ENCODE peak calls at places on chromosomes 1 and 21, in six cellular contexts. Q is foreskin keratinocyte; W is activated CD8-positive, alpha-beta T cell treated with anti-CD3 and anti-CD28 coated beads for 36 hours; T is neural crest cell; F is progenitor cell of endocrine pancreas; B is fibroblast of villous mesenchyme. I is an unnamed sample.

GRCh38 chr1:245353915-245354775 is 199.4 kb downstream of the KIF26B start:
- DNase-seq in B (no peak), T (no peak), W (peak; percentile 28), F (no peak), Q (no peak), I (no peak)

GRCh38 chr21:35635261-35635660 is 425.1 kb downstream of the SETD4 start:
- DNase-seq in T (no peak), F (no peak), Q (peak; percentile 87), B (peak; percentile 48), W (no peak), I (peak; percentile 88)

GRCh38 chr1:52707927-52708655 is 9.9 kb upstream of the COA7 start:
- DNase-seq in B (peak; percentile 83), Q (no peak), T (no peak), W (no peak), F (no peak), I (peak; percentile 92)

GRCh38 chr1:183022202-183023145 is 746 bp upstream of the LAMC1 start:
- DNase-seq in T (peak; percentile 17), F (peak; percentile 72), B (peak; percentile 98), Q (peak; percentile 87), W (peak; percentile 66), I (peak; percentile 99)

GRCh38 chr1:99496067-99496466 is 149.8 kb upstream of the PALMD start:
- DNase-seq in Q (peak; percentile 2), B (no peak), W (no peak), F (no peak), T (no peak), I (no peak)

GRCh38 chr1:212470059-212470458 is 37.3 kb downstream of the NENF start:
- DNase-seq in W (no peak), B (peak; percentile 96), F (no peak), T (no peak), Q (peak; percentile 84), I (peak; percentile 100)

GRCh38 chr1:112011231-112011630 is 21.8 kb upstream of the KCND3 start:
- DNase-seq in T (no peak), F (no peak), W (no peak), Q (peak; percentile 24), B (no peak), I (peak; percentile 67)

GRCh38 chr1:22132517-22133235 is 10.2 kb downstream of the WNT4 start:
- DNase-seq in T (no peak), B (no peak), W (no peak), Q (no peak), F (no peak), I (peak; percentile 66)

GRCh38 chr1:66330711-66331110 is 203.2 kb upstream of the SGIP1 start:
- DNase-seq in F (no peak), Q (no peak), T (no peak), W (no peak), B (peak; percentile 58), I (peak; percentile 26)

GRCh38 chr1:233295775-233296322 is 324 bp upstream of the PCNX2 start:
- DNase-seq in W (no peak), Q (no peak), F (no peak), B (peak; percentile 24), T (no peak), I (peak; percentile 57)

GRCh38 chr1:226186124-226187018 is at the start of gene ACBD3:
- DNase-seq in F (peak; percentile 71), Q (peak; percentile 46), W (peak; percentile 91), B (peak; percentile 89), T (peak; percentile 84), I (peak; percentile 80)

GRCh38 chr1:115400891-115401290 is 62.8 kb upstream of the NGF start:
- DNase-seq in T (no peak), F (no peak), Q (peak; percentile 39), B (no peak), W (no peak), I (no peak)

GRCh38 chr1:205711105-205712048 is 31.1 kb upstream of the SLC45A3 start:
- DNase-seq in F (peak; percentile 34), T (peak; percentile 71), B (peak; percentile 83), Q (peak; percentile 15), W (peak; percentile 83), I (peak; percentile 91)

GRCh38 chr1:228085287-228085926 is 2.9 kb downstream of the ARF1 start:
- DNase-seq in Q (no peak), W (no peak), T (no peak), B (peak; percentile 83), F (no peak), I (peak; percentile 92)

GRCh38 chr1:163664706-163665321 is 343.1 kb downstream of the NUF2 start:
- DNase-seq in T (no peak), W (no peak), Q (no peak), B (no peak), F (no peak), I (no peak)

GRCh38 chr1:153465728-153466625 is 5.5 kb upstream of the S100A7 start:
- DNase-seq in F (peak; percentile 42), Q (no peak), B (peak; percentile 26), W (peak; percentile 73), T (peak; percentile 67), I (peak; percentile 30)

GRCh38 chr1:204355913-204356312 is 3.8 kb downstream of the PLEKHA6 start:
- DNase-seq in T (no peak), B (no peak), F (no peak), W (no peak), Q (no peak), I (no peak)

GRCh38 chr1:222739929-222740328 is 2.9 kb downstream of the FAM177B start:
- DNase-seq in B (no peak), Q (no peak), W (no peak), F (no peak), T (no peak), I (no peak)

GRCh38 chr1:21490774-21491482 is 18.3 kb upstream of the ALPL start:
- DNase-seq in T (no peak), Q (no peak), W (peak; percentile 57), B (peak; percentile 39), F (no peak), I (peak; percentile 80)

GRCh38 chr1:150695561-150695960 is 1.4 kb downstream of the GOLPH3L start:
- DNase-seq in F (no peak), Q (peak; percentile 23), W (no peak), T (no peak), B (peak; percentile 11), I (no peak)

GRCh38 chr1:93552751-93553455 is 105.0 kb downstream of the FNBP1L start:
- DNase-seq in T (no peak), F (no peak), Q (peak; percentile 24), B (peak; percentile 41), W (no peak), I (peak; percentile 65)

GRCh38 chr1:157622471-157622870 is 24.6 kb upstream of the FCRL4 start:
- DNase-seq in W (no peak), B (no peak), T (no peak), F (no peak), Q (no peak), I (no peak)

GRCh38 chr1:157628773-157629172 is 30.9 kb upstream of the FCRL4 start:
- DNase-seq in Q (no peak), W (no peak), B (no peak), T (no peak), F (no peak), I (no peak)

GRCh38 chr1:157624471-157624870 is 26.6 kb upstream of the FCRL4 start:
- DNase-seq in T (no peak), B (no peak), W (no peak), Q (no peak), F (no peak), I (no peak)

GRCh38 chr1:157626099-157626498 is 28.2 kb upstream of the FCRL4 start:
- DNase-seq in T (no peak), B (no peak), F (no peak), Q (no peak), W (peak; percentile 65), I (no peak)
- TF ChIP-seq CTCF in T (no peak), B (no peak), F (peak; percentile 41), Q (peak; percentile 44), W (peak; percentile 47), I (no peak)

DNA sequence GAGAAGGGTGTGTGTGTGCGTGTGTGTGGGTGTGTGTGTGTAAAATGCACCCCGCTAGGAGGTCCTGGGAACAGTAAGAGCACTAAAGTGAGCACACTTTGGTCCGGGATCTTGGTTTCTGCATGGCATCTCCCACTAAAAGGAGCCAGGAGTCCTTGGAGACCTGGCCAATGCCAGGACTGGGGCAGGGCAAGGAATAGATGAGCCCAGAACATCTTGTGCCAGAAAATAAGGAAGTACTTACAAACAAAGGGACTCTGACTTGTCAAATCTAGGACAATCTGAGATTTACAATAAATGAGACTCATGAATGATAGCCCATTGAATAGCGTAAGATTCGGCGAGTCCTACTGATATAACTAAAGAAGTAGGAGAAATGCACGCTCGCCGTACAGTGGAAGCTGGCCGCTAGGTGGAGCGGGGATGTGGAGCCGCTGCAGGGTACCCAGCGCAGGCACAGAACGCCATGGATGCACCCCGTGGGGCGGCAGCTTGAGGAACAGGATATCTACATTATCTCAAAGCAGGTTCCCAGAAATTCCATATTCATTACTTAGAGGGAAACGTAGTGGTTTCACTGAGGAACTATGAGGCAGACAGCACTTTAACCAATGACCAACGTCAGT is 7.1 kb downstream of the SLC37A1 start:
- DNase-seq in B (no peak), T (peak; percentile 36), Q (no peak), F (no peak), W (no peak), I (no peak)
- TF ChIP-seq CTCF in B (peak; percentile 5), T (peak; percentile 51), Q (no peak), F (peak; percentile 48), W (no peak), I (peak; percentile 31)

DNA sequence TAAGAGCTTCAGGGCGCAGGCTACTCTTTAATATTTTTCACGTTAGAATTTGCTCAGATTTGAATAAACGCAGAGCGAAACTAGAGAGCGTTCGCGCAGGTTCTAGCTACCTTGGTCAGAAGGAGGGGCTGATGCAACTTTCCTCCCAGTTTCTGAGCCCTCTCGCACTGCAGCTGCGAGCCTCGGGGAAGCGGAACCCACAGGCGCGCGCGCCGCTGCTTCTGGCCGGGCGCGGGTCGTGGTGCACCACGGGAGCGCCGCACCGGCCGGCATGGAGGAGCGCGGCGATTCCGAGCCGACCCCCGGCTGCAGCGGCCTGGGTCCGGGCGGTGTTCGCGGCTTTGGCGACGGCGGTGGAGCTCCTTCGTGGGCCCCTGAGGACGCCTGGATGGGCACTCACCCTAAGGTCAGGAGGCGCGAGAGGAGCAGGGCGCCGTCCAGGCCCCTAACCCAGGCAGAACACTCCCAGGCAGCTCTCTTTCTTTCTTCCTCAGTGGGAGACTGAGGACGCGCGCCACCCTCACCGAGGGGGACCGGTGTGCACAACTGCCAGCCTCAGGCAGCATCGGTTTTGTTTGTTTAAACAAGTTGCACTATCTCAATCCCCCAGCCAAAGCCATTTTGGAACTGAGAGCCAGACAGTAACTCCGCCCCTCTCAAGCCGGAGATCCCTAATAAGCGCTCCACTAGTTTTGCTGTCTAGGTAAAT is at the start of gene TSEN15:
- DNase-seq in Q (peak; percentile 51), B (peak; percentile 83), W (peak; percentile 86), F (peak; percentile 55), T (peak; percentile 65), I (peak; percentile 87)
- TF ChIP-seq CTCF in Q (no peak), B (no peak), W (no peak), F (no peak), T (no peak), I (no peak)

DNA sequence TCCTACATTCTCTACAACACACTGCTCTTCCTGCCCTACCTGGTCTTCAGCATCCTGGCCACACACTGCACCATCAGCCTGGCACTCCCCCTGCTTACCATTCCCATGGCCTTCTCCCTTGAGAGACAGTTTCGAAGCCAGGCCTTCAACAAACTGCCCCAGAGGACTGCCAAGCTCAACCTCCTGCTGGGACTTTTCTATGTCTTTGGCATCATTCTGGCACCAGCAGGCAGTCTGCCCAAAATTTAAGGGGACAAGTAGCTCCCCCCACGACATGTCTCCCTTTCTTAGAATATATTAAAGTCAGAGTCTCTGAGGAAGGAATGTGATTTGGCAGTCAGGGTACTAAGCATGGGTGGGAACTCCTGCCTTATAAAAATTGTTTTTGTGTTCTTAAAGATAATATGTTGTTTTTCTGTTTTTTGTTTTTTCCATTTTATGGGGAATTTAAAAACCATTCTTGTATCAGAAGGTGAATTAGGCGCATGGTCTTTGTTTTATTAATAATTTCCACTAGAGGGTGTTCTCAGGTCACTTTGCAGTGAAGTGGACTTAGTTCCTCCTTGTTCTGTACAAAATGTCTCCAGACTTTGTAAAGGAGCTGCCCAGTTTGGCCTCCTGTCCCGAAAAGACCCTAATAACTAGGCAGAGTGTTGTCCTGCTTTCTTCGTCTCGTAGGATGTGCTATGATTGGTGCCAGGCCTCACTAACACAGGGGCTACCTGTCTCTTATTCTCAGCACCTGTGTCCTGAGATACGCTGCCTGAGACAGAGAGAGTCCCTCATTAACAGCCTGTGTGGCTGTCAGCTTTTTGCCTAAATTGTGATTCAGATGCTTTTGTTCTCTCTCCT is 13.1 kb downstream of the UBIAD1 start:
- DNase-seq in T (no peak), W (no peak), Q (no peak), B (peak; percentile 20), F (no peak), I (peak; percentile 49)
- TF ChIP-seq CTCF in T (peak; percentile 59), W (no peak), Q (peak; percentile 73), B (peak; percentile 17), F (peak; percentile 26), I (peak; percentile 34)